ENCODE peak calls at places on chromosomes 13 and 19, in nine cellular contexts. One of them, this sample, is unnamed.

GRCh38 chr19:19385900-19386339 is 19.6 kb upstream of the GATAD2A start:
- DNase-seq in lower leg skin: peak; percentile 92
- DNase-seq in T-helper 1 cell: peak; percentile 57
- DNase-seq in stimulated activated CD8-positive, alpha-beta memory T cell treated with anti-CD3 and anti-CD28 coated beads, Interleukin-4, amount 100 ng/mL, for 1 hour: no peak
- DNase-seq in neural crest cell: no peak
- DNase-seq in NCI-H774: no peak
- DNase-seq in SK-N-SH: no peak
- DNase-seq in stimulated activated naive CD4-positive, alpha-beta T cell treated with Interleukin-2 at 50 U/mL for 16 hours: peak; percentile 49
- DNase-seq in neural progenitor cell: no peak
- DNase-seq in this sample: no peak

GRCh38 chr19:15466851-15467733 is 2.7 kb upstream of the RASAL3 start:
- DNase-seq in neural progenitor cell: no peak
- DNase-seq in neural crest cell: no peak
- DNase-seq in stimulated activated naive CD4-positive, alpha-beta T cell treated with Interleukin-2 at 50 U/mL for 16 hours: peak; percentile 62
- DNase-seq in SK-N-SH: no peak
- DNase-seq in stimulated activated CD8-positive, alpha-beta memory T cell treated with anti-CD3 and anti-CD28 coated beads, Interleukin-4, amount 100 ng/mL, for 1 hour: no peak
- DNase-seq in NCI-H774: no peak
- DNase-seq in T-helper 1 cell: peak; percentile 96
- DNase-seq in lower leg skin: no peak
- DNase-seq in this sample: peak; percentile 37

GRCh38 chr13:98577823-98578285 is 947 bp upstream of the STK24 start:
- DNase-seq in lower leg skin: no peak
- DNase-seq in NCI-H774: no peak
- DNase-seq in T-helper 1 cell: no peak
- DNase-seq in neural crest cell: no peak
- DNase-seq in stimulated activated CD8-positive, alpha-beta memory T cell treated with anti-CD3 and anti-CD28 coated beads, Interleukin-4, amount 100 ng/mL, for 1 hour: no peak
- DNase-seq in neural progenitor cell: no peak
- DNase-seq in SK-N-SH: no peak
- DNase-seq in stimulated activated naive CD4-positive, alpha-beta T cell treated with Interleukin-2 at 50 U/mL for 16 hours: no peak
- DNase-seq in this sample: no peak

GRCh38 chr13:30442854-30443379 is 20.6 kb downstream of the UBE2L5 start:
- DNase-seq in NCI-H774: no peak
- DNase-seq in stimulated activated naive CD4-positive, alpha-beta T cell treated with Interleukin-2 at 50 U/mL for 16 hours: no peak
- DNase-seq in neural crest cell: no peak
- DNase-seq in lower leg skin: no peak
- DNase-seq in SK-N-SH: no peak
- DNase-seq in stimulated activated CD8-positive, alpha-beta memory T cell treated with anti-CD3 and anti-CD28 coated beads, Interleukin-4, amount 100 ng/mL, for 1 hour: no peak
- DNase-seq in T-helper 1 cell: no peak
- DNase-seq in neural progenitor cell: no peak
- DNase-seq in this sample: no peak

GRCh38 chr19:50258918-50259372 is 55.5 kb downstream of the MYH14 start:
- DNase-seq in neural progenitor cell: peak; percentile 57
- DNase-seq in stimulated activated naive CD4-positive, alpha-beta T cell treated with Interleukin-2 at 50 U/mL for 16 hours: no peak
- DNase-seq in stimulated activated CD8-positive, alpha-beta memory T cell treated with anti-CD3 and anti-CD28 coated beads, Interleukin-4, amount 100 ng/mL, for 1 hour: no peak
- DNase-seq in SK-N-SH: peak; percentile 71
- DNase-seq in NCI-H774: no peak
- DNase-seq in neural crest cell: peak; percentile 61
- DNase-seq in lower leg skin: no peak
- DNase-seq in T-helper 1 cell: no peak
- DNase-seq in this sample: no peak

GRCh38 chr13:24678151-24678550 is 2.1 kb upstream of the ATP12A start:
- DNase-seq in neural crest cell: no peak
- DNase-seq in T-helper 1 cell: peak; percentile 12
- DNase-seq in NCI-H774: no peak
- DNase-seq in neural progenitor cell: no peak
- DNase-seq in lower leg skin: peak; percentile 56
- DNase-seq in stimulated activated naive CD4-positive, alpha-beta T cell treated with Interleukin-2 at 50 U/mL for 16 hours: no peak
- DNase-seq in stimulated activated CD8-positive, alpha-beta memory T cell treated with anti-CD3 and anti-CD28 coated beads, Interleukin-4, amount 100 ng/mL, for 1 hour: no peak
- DNase-seq in SK-N-SH: no peak
- DNase-seq in this sample: peak; percentile 27

GRCh38 chr13:101915755-101916107 is 463.3 kb downstream of the ITGBL1 start:
- DNase-seq in stimulated activated CD8-positive, alpha-beta memory T cell treated with anti-CD3 and anti-CD28 coated beads, Interleukin-4, amount 100 ng/mL, for 1 hour: no peak
- DNase-seq in stimulated activated naive CD4-positive, alpha-beta T cell treated with Interleukin-2 at 50 U/mL for 16 hours: no peak
- DNase-seq in T-helper 1 cell: no peak
- DNase-seq in neural progenitor cell: peak; percentile 6
- DNase-seq in NCI-H774: no peak
- DNase-seq in lower leg skin: no peak
- DNase-seq in neural crest cell: no peak
- DNase-seq in SK-N-SH: no peak
- DNase-seq in this sample: no peak

GRCh38 chr13:36706755-36707154 is 32.9 kb downstream of the SERTM1 start:
- DNase-seq in T-helper 1 cell: no peak
- DNase-seq in stimulated activated naive CD4-positive, alpha-beta T cell treated with Interleukin-2 at 50 U/mL for 16 hours: no peak
- DNase-seq in SK-N-SH: no peak
- DNase-seq in neural crest cell: no peak
- DNase-seq in lower leg skin: no peak
- DNase-seq in stimulated activated CD8-positive, alpha-beta memory T cell treated with anti-CD3 and anti-CD28 coated beads, Interleukin-4, amount 100 ng/mL, for 1 hour: no peak
- DNase-seq in neural progenitor cell: no peak
- DNase-seq in NCI-H774: no peak
- DNase-seq in this sample: no peak

GRCh38 chr19:14375055-14375581 is 6.1 kb upstream of the ADGRE5 start:
- DNase-seq in NCI-H774: no peak
- DNase-seq in neural progenitor cell: no peak
- DNase-seq in T-helper 1 cell: peak; percentile 92
- DNase-seq in lower leg skin: peak; percentile 88
- DNase-seq in stimulated activated naive CD4-positive, alpha-beta T cell treated with Interleukin-2 at 50 U/mL for 16 hours: peak; percentile 60
- DNase-seq in stimulated activated CD8-positive, alpha-beta memory T cell treated with anti-CD3 and anti-CD28 coated beads, Interleukin-4, amount 100 ng/mL, for 1 hour: no peak
- DNase-seq in neural crest cell: no peak
- DNase-seq in SK-N-SH: no peak
- DNase-seq in this sample: peak; percentile 80

This sample was measured in small intestine.